ENCODE peak calls at places on chromosomes 6 and 20, in six cellular contexts. O is COR-L47, K is NCI-H1092 treated with DMSO at 0.1 percent for 48 hours, Z is AG04450, E is NCI-H2029, T is T-helper 9 cell. V is an unnamed sample.

GRCh38 chr20:4961746-4962145 is 39.6 kb downstream of the SLC23A2 start:
- DNase-seq in O (no peak), K (no peak), Z (peak; percentile 70), E (no peak), T (no peak), V (no peak)

GRCh38 chr6:138272543-138273305 is 54.4 kb upstream of the PBOV1 start:
- DNase-seq in O (no peak), K (no peak), Z (no peak), E (no peak), T (no peak), V (no peak)

GRCh38 chr6:140052757-140053729 is 678.6 kb upstream of the CITED2 start:
- DNase-seq in O (no peak), K (peak; percentile 3), Z (no peak), E (no peak), T (no peak), V (no peak)

GRCh38 chr6:36769161-36769675 is 70.0 kb downstream of the CPNE5 start:
- DNase-seq in O (no peak), K (no peak), Z (no peak), E (no peak), T (no peak), V (no peak)

GRCh38 chr6:2524090-2524489 is 226.6 kb downstream of the MYLK4 start:
- DNase-seq in O (no peak), K (no peak), Z (no peak), E (no peak), T (no peak), V (no peak)

GRCh38 chr20:4936392-4936850 is 64.9 kb downstream of the SLC23A2 start:
- DNase-seq in O (no peak), K (no peak), Z (no peak), E (no peak), T (no peak), V (no peak)

GRCh38 chr20:8254911-8255582 is 123.0 kb downstream of the PLCB1 start:
- DNase-seq in O (no peak), K (no peak), Z (peak; percentile 42), E (no peak), T (no peak), V (no peak)

GRCh38 chr6:111776236-111777189 is 96.7 kb downstream of the FYN start:
- DNase-seq in O (no peak), K (no peak), Z (no peak), E (peak; percentile 22), T (no peak), V (peak; percentile 15)

GRCh38 chr20:623041-623440 is 12.9 kb upstream of the TCF15 start:
- DNase-seq in O (no peak), K (no peak), Z (no peak), E (no peak), T (no peak), V (no peak)

GRCh38 chr6:68958327-68958726 is 323.2 kb downstream of the ADGRB3 start:
- DNase-seq in O (peak; percentile 28), K (peak; percentile 12), Z (no peak), E (no peak), T (no peak), V (no peak)

GRCh38 chr6:16392010-16392409 is 153.6 kb downstream of the GMPR start:
- DNase-seq in O (no peak), K (no peak), Z (no peak), E (no peak), T (no peak), V (no peak)

GRCh38 chr6:49333345-49334120 is 129.5 kb downstream of the MMUT start:
- DNase-seq in O (no peak), K (no peak), Z (no peak), E (no peak), T (no peak), V (no peak)

GRCh38 chr6:158039178-158039557 is 57.5 kb downstream of the SYNJ2 start:
- DNase-seq in O (no peak), K (no peak), Z (no peak), E (no peak), T (no peak), V (no peak)

GRCh38 chr20:14723614-14724013 is 386.2 kb upstream of the FLRT3 start:
- DNase-seq in O (no peak), K (no peak), Z (no peak), E (no peak), T (no peak), V (no peak)

GRCh38 chr20:17558154-17558940 is 11.5 kb upstream of the DSTN start:
- DNase-seq in O (no peak), K (no peak), Z (peak; percentile 59), E (peak; percentile 76), T (no peak), V (no peak)

GRCh38 chr20:15362849-15363248 is 1025.4 kb upstream of the FLRT3 start:
- DNase-seq in O (no peak), K (no peak), Z (no peak), E (no peak), T (no peak), V (no peak)

GRCh38 chr20:45157977-45158376 is 16.7 kb upstream of the PI3 start:
- DNase-seq in O (no peak), K (no peak), Z (no peak), E (no peak), T (no peak), V (no peak)

GRCh38 chr6:3418521-3419060 is 38.3 kb downstream of the SLC22A23 start:
- DNase-seq in O (no peak), K (no peak), Z (no peak), E (no peak), T (no peak), V (no peak)

GRCh38 chr6:31558631-31559500 is 11.5 kb downstream of the NFKBIL1 start:
- DNase-seq in O (no peak), K (no peak), Z (no peak), E (no peak), T (peak; percentile 53), V (no peak)

GRCh38 chr20:35101620-35102019 is 9.0 kb upstream of the TRPC4AP start:
- DNase-seq in O (no peak), K (no peak), Z (no peak), E (no peak), T (no peak), V (no peak)

GRCh38 chr6:106556368-106556960 is 72.8 kb downstream of the RTN4IP1 start:
- DNase-seq in O (no peak), K (no peak), Z (no peak), E (no peak), T (no peak), V (no peak)

GRCh38 chr6:170243791-170244291 is 47.0 kb downstream of the DLL1 start:
- DNase-seq in O (no peak), K (peak; percentile 91), Z (no peak), E (no peak), T (no peak), V (peak; percentile 53)

GRCh38 chr6:72246926-72247325 is 360.6 kb downstream of the RIMS1 start:
- DNase-seq in O (peak; percentile 6), K (no peak), Z (no peak), E (no peak), T (no peak), V (no peak)

GRCh38 chr6:52839124-52840055 is 1.2 kb downstream of the GSTA5 start:
- DNase-seq in O (peak; percentile 8), K (peak; percentile 27), Z (peak; percentile 15), E (peak; percentile 39), T (peak; percentile 28), V (no peak)

GRCh38 chr20:57061058-57061900 is 205.2 kb downstream of the BMP7 start:
- DNase-seq in O (peak; percentile 4), K (no peak), Z (no peak), E (no peak), T (no peak), V (no peak)

GRCh38 chr20:11907621-11908020 is 10.1 kb upstream of the BTBD3 start:
- DNase-seq in O (no peak), K (no peak), Z (no peak), E (no peak), T (no peak), V (no peak)

GRCh38 chr6:82712826-82713225 is 349.2 kb downstream of the TPBG start:
- DNase-seq in O (no peak), K (peak; percentile 40), Z (no peak), E (peak; percentile 86), T (no peak), V (no peak)

GRCh38 chr6:31945507-31946369 is at the start of gene CFB:
- DNase-seq in O (no peak), K (no peak), Z (peak; percentile 46), E (no peak), T (no peak), V (no peak)

GRCh38 chr6:169166896-169167580 is 86.6 kb downstream of the THBS2 start:
- DNase-seq in O (no peak), K (no peak), Z (no peak), E (no peak), T (no peak), V (no peak)

GRCh38 chr6:111406200-111406711 is 76.8 kb downstream of the REV3L start:
- DNase-seq in O (no peak), K (no peak), Z (no peak), E (no peak), T (no peak), V (no peak)

GRCh38 chr6:79647756-79648155 is 16.6 kb downstream of the SH3BGRL2 start:
- DNase-seq in O (no peak), K (no peak), Z (no peak), E (no peak), T (no peak), V (no peak)

GRCh38 chr6:41040101-41040910 is 1.3 kb upstream of the UNC5CL start:
- DNase-seq in O (no peak), K (no peak), Z (no peak), E (peak; percentile 27), T (no peak), V (no peak)